ENCODE peak calls at places on chromosome 7, in seven cellular contexts. One of them, this sample, is unnamed.

GRCh38 chr7:152553671-152554317 is 118.0 kb upstream of the KMT2C start:
- DNase-seq in CD8-positive, alpha-beta memory T cell: no peak
- DNase-seq in HepG2: no peak
- DNase-seq in CD4-positive, alpha-beta T cell: no peak
- DNase-seq in A549: no peak
- DNase-seq in tibial artery: no peak
- DNase-seq in SK-N-MC: no peak
- DNase-seq in this sample: no peak

GRCh38 chr7:50731703-50732582 is 50.8 kb downstream of the GRB10 start:
- DNase-seq in CD8-positive, alpha-beta memory T cell: no peak
- DNase-seq in HepG2: no peak
- DNase-seq in CD4-positive, alpha-beta T cell: no peak
- DNase-seq in A549: no peak
- DNase-seq in tibial artery: no peak
- DNase-seq in SK-N-MC: no peak
- DNase-seq in this sample: no peak

GRCh38 chr7:106346678-106347217 is 62.0 kb upstream of the NAMPT start:
- DNase-seq in CD8-positive, alpha-beta memory T cell: peak; percentile 4
- DNase-seq in HepG2: no peak
- DNase-seq in CD4-positive, alpha-beta T cell: no peak
- DNase-seq in A549: peak; percentile 75
- DNase-seq in tibial artery: no peak
- DNase-seq in SK-N-MC: peak; percentile 50
- DNase-seq in this sample: no peak

GRCh38 chr7:99011706-99012404 is 132.1 kb downstream of the SMURF1 start:
- DNase-seq in CD8-positive, alpha-beta memory T cell: no peak
- DNase-seq in HepG2: no peak
- DNase-seq in CD4-positive, alpha-beta T cell: no peak
- DNase-seq in A549: no peak
- DNase-seq in tibial artery: peak; percentile 62
- DNase-seq in SK-N-MC: no peak
- DNase-seq in this sample: no peak

GRCh38 chr7:66110861-66111260 is 3.8 kb upstream of the CRCP start:
- DNase-seq in CD8-positive, alpha-beta memory T cell: no peak
- DNase-seq in HepG2: peak; percentile 48
- DNase-seq in CD4-positive, alpha-beta T cell: no peak
- DNase-seq in A549: peak; percentile 68
- DNase-seq in tibial artery: peak; percentile 33
- DNase-seq in SK-N-MC: no peak
- DNase-seq in this sample: no peak

GRCh38 chr7:73463260-73463659 is 29.7 kb downstream of the FZD9 start:
- DNase-seq in CD8-positive, alpha-beta memory T cell: no peak
- DNase-seq in HepG2: no peak
- DNase-seq in CD4-positive, alpha-beta T cell: no peak
- DNase-seq in A549: no peak
- DNase-seq in tibial artery: no peak
- DNase-seq in SK-N-MC: no peak
- DNase-seq in this sample: no peak

GRCh38 chr7:94969434-94970084 is 62.2 kb downstream of the PPP1R9A start:
- DNase-seq in CD8-positive, alpha-beta memory T cell: no peak
- DNase-seq in HepG2: peak; percentile 77
- DNase-seq in CD4-positive, alpha-beta T cell: no peak
- DNase-seq in A549: peak; percentile 56
- DNase-seq in tibial artery: no peak
- DNase-seq in SK-N-MC: no peak
- DNase-seq in this sample: no peak

GRCh38 chr7:69937097-69937496 is 338.8 kb downstream of the AUTS2 start:
- DNase-seq in CD8-positive, alpha-beta memory T cell: no peak
- DNase-seq in HepG2: no peak
- DNase-seq in CD4-positive, alpha-beta T cell: no peak
- DNase-seq in A549: no peak
- DNase-seq in tibial artery: no peak
- DNase-seq in SK-N-MC: no peak
- DNase-seq in this sample: no peak

GRCh38 chr7:21261627-21262564 is 166.0 kb upstream of the SP4 start:
- DNase-seq in CD8-positive, alpha-beta memory T cell: peak; percentile 24
- DNase-seq in HepG2: peak; percentile 32
- DNase-seq in CD4-positive, alpha-beta T cell: peak; percentile 19
- DNase-seq in A549: peak; percentile 48
- DNase-seq in tibial artery: no peak
- DNase-seq in SK-N-MC: no peak
- DNase-seq in this sample: no peak

GRCh38 chr7:137276194-137276593 is 67.3 kb downstream of the PTN start:
- DNase-seq in CD8-positive, alpha-beta memory T cell: no peak
- DNase-seq in HepG2: no peak
- DNase-seq in CD4-positive, alpha-beta T cell: no peak
- DNase-seq in A549: no peak
- DNase-seq in tibial artery: no peak
- DNase-seq in SK-N-MC: no peak
- DNase-seq in this sample: no peak

GRCh38 chr7:76262683-76263402 is 39.6 kb upstream of the HSPB1 start:
- DNase-seq in CD8-positive, alpha-beta memory T cell: no peak
- DNase-seq in HepG2: peak; percentile 68
- DNase-seq in CD4-positive, alpha-beta T cell: no peak
- DNase-seq in A549: peak; percentile 85
- DNase-seq in tibial artery: no peak
- DNase-seq in SK-N-MC: peak; percentile 42
- DNase-seq in this sample: no peak

GRCh38 chr7:153452661-153453060 is 599.5 kb upstream of the DPP6 start:
- DNase-seq in CD8-positive, alpha-beta memory T cell: no peak
- DNase-seq in HepG2: no peak
- DNase-seq in CD4-positive, alpha-beta T cell: no peak
- DNase-seq in A549: no peak
- DNase-seq in tibial artery: no peak
- DNase-seq in SK-N-MC: no peak
- DNase-seq in this sample: no peak

GRCh38 chr7:72230281-72230680 is 181.9 kb downstream of the CALN1 start:
- DNase-seq in CD8-positive, alpha-beta memory T cell: no peak
- DNase-seq in HepG2: no peak
- DNase-seq in CD4-positive, alpha-beta T cell: no peak
- DNase-seq in A549: no peak
- DNase-seq in tibial artery: no peak
- DNase-seq in SK-N-MC: no peak
- DNase-seq in this sample: no peak

GRCh38 chr7:37440738-37441404 is 7.8 kb downstream of the ELMO1 start:
- DNase-seq in CD8-positive, alpha-beta memory T cell: no peak
- DNase-seq in HepG2: no peak
- DNase-seq in CD4-positive, alpha-beta T cell: peak; percentile 11
- DNase-seq in A549: no peak
- DNase-seq in tibial artery: no peak
- DNase-seq in SK-N-MC: no peak
- DNase-seq in this sample: no peak

GRCh38 chr7:134371536-134371935 is 54.8 kb upstream of the SLC35B4 start:
- DNase-seq in CD8-positive, alpha-beta memory T cell: no peak
- DNase-seq in HepG2: no peak
- DNase-seq in CD4-positive, alpha-beta T cell: no peak
- DNase-seq in A549: peak; percentile 55
- DNase-seq in tibial artery: no peak
- DNase-seq in SK-N-MC: no peak
- DNase-seq in this sample: no peak

GRCh38 chr7:132417037-132417906 is 159.0 kb downstream of the PLXNA4 start:
- DNase-seq in CD8-positive, alpha-beta memory T cell: no peak
- DNase-seq in HepG2: no peak
- DNase-seq in CD4-positive, alpha-beta T cell: no peak
- DNase-seq in A549: no peak
- DNase-seq in tibial artery: no peak
- DNase-seq in SK-N-MC: no peak
- DNase-seq in this sample: no peak

GRCh38 chr7:74625446-74625845 is 32.1 kb upstream of the GTF2I start:
- DNase-seq in CD8-positive, alpha-beta memory T cell: no peak
- DNase-seq in HepG2: peak; percentile 46
- DNase-seq in CD4-positive, alpha-beta T cell: no peak
- DNase-seq in A549: peak; percentile 53
- DNase-seq in tibial artery: no peak
- DNase-seq in SK-N-MC: peak; percentile 40
- DNase-seq in this sample: no peak

GRCh38 chr7:102322202-102322715 is 34.0 kb downstream of the SPDYE6 start:
- DNase-seq in CD8-positive, alpha-beta memory T cell: no peak
- DNase-seq in HepG2: no peak
- DNase-seq in CD4-positive, alpha-beta T cell: no peak
- DNase-seq in A549: no peak
- DNase-seq in tibial artery: peak; percentile 16
- DNase-seq in SK-N-MC: no peak
- DNase-seq in this sample: no peak

GRCh38 chr7:42858570-42858969 is 53.3 kb downstream of the C7orf25 start:
- DNase-seq in CD8-positive, alpha-beta memory T cell: no peak
- DNase-seq in HepG2: no peak
- DNase-seq in CD4-positive, alpha-beta T cell: no peak
- DNase-seq in A549: peak; percentile 8
- DNase-seq in tibial artery: no peak
- DNase-seq in SK-N-MC: no peak
- DNase-seq in this sample: no peak

GRCh38 chr7:22447759-22448158 is 52.2 kb downstream of the STEAP1B start:
- DNase-seq in CD8-positive, alpha-beta memory T cell: no peak
- DNase-seq in HepG2: no peak
- DNase-seq in CD4-positive, alpha-beta T cell: no peak
- DNase-seq in A549: no peak
- DNase-seq in tibial artery: no peak
- DNase-seq in SK-N-MC: no peak
- DNase-seq in this sample: no peak

GRCh38 chr7:139725843-139726484 is 51.8 kb downstream of the HIPK2 start:
- DNase-seq in CD8-positive, alpha-beta memory T cell: no peak
- DNase-seq in HepG2: no peak
- DNase-seq in CD4-positive, alpha-beta T cell: no peak
- DNase-seq in A549: no peak
- DNase-seq in tibial artery: peak; percentile 47
- DNase-seq in SK-N-MC: no peak
- DNase-seq in this sample: no peak

GRCh38 chr7:121485457-121486243 is 89.5 kb upstream of the FAM3C start:
- DNase-seq in CD8-positive, alpha-beta memory T cell: no peak
- DNase-seq in HepG2: no peak
- DNase-seq in CD4-positive, alpha-beta T cell: no peak
- DNase-seq in A549: no peak
- DNase-seq in tibial artery: no peak
- DNase-seq in SK-N-MC: no peak
- DNase-seq in this sample: no peak

GRCh38 chr7:20744913-20745587 is 41.6 kb downstream of the SP8 start:
- DNase-seq in CD8-positive, alpha-beta memory T cell: no peak
- DNase-seq in HepG2: no peak
- DNase-seq in CD4-positive, alpha-beta T cell: no peak
- DNase-seq in A549: peak; percentile 50
- DNase-seq in tibial artery: no peak
- DNase-seq in SK-N-MC: no peak
- DNase-seq in this sample: no peak

GRCh38 chr7:16668049-16668858 is 22.3 kb downstream of the BZW2 start:
- DNase-seq in CD8-positive, alpha-beta memory T cell: no peak
- DNase-seq in HepG2: peak; percentile 10
- DNase-seq in CD4-positive, alpha-beta T cell: no peak
- DNase-seq in A549: peak; percentile 96
- DNase-seq in tibial artery: peak; percentile 81
- DNase-seq in SK-N-MC: no peak
- DNase-seq in this sample: no peak

GRCh38 chr7:93973134-93973533 is 31.0 kb downstream of the BET1 start:
- DNase-seq in CD8-positive, alpha-beta memory T cell: no peak
- DNase-seq in HepG2: no peak
- DNase-seq in CD4-positive, alpha-beta T cell: no peak
- DNase-seq in A549: no peak
- DNase-seq in tibial artery: no peak
- DNase-seq in SK-N-MC: no peak
- DNase-seq in this sample: no peak

GRCh38 chr7:117124585-117125220 is 171.4 kb downstream of the ST7 start:
- DNase-seq in CD8-positive, alpha-beta memory T cell: peak; percentile 11
- DNase-seq in HepG2: peak; percentile 95
- DNase-seq in CD4-positive, alpha-beta T cell: peak; percentile 5
- DNase-seq in A549: peak; percentile 86
- DNase-seq in tibial artery: peak; percentile 86
- DNase-seq in SK-N-MC: no peak
- DNase-seq in this sample: no peak
- H3K27ac ChIP-seq in CD8-positive, alpha-beta memory T cell: no peak overlapping the region
- H3K27ac ChIP-seq in HepG2: no peak overlapping the region
- H3K27ac ChIP-seq in CD4-positive, alpha-beta T cell: no peak overlapping the region
- H3K27ac ChIP-seq in A549: no peak overlapping the region
- H3K27ac ChIP-seq in tibial artery: peak overlapping the region; percentile 34
- H3K27ac ChIP-seq in SK-N-MC: no peak overlapping the region
- H3K27ac ChIP-seq in this sample: no peak overlapping the region

DNA sequence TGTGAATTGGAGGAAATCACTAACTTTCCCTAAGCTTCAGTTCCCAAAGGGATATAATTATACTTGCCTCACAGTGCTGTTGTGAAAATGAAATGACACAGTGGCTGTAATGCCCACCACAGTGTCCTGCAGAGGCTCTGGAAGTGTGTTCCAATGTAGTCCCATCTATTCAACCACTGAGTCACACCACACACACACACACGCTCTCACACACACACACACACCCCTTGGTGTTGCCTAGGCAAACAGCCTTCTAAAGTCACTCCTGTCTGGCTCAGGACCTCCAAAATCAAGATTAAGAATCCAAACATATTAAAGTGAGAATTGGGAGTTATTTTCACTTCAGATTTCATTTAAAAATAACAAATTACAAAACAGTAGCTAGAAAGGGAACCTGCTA is 73.3 kb downstream of the NRCAM start:
- DNase-seq in CD8-positive, alpha-beta memory T cell: no peak
- DNase-seq in HepG2: no peak
- DNase-seq in CD4-positive, alpha-beta T cell: no peak
- DNase-seq in A549: no peak
- DNase-seq in tibial artery: no peak
- DNase-seq in SK-N-MC: no peak
- DNase-seq in this sample: no peak
- H3K27ac ChIP-seq in CD8-positive, alpha-beta memory T cell: no peak overlapping the region
- H3K27ac ChIP-seq in HepG2: no peak overlapping the region
- H3K27ac ChIP-seq in CD4-positive, alpha-beta T cell: no peak overlapping the region
- H3K27ac ChIP-seq in A549: no peak overlapping the region
- H3K27ac ChIP-seq in tibial artery: no peak overlapping the region
- H3K27ac ChIP-seq in SK-N-MC: no peak overlapping the region
- H3K27ac ChIP-seq in this sample: no peak overlapping the region

DNA sequence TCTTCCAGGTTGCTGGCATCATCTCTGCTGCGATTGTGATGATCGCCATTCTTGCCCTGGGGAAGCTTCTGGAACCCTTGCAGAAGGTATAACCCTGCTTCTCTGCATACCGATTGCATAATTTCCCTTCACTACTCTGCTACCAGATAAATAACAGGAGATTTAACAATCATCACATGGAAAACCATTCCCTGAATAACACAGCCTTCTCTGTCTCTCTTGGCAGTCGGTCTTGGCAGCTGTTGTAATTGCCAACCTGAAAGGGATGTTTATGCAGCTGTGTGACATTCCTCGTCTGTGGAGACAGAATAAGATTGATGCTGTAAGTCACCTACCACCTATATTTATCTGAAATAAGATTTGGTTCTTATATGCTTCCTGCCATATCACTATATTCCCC is 33.8 kb downstream of the SLC26A4 start:
- DNase-seq in CD8-positive, alpha-beta memory T cell: no peak
- DNase-seq in HepG2: no peak
- DNase-seq in CD4-positive, alpha-beta T cell: no peak
- DNase-seq in A549: no peak
- DNase-seq in tibial artery: no peak
- DNase-seq in SK-N-MC: no peak
- DNase-seq in this sample: no peak
- H3K27ac ChIP-seq in CD8-positive, alpha-beta memory T cell: no peak overlapping the region
- H3K27ac ChIP-seq in HepG2: no peak overlapping the region
- H3K27ac ChIP-seq in CD4-positive, alpha-beta T cell: no peak overlapping the region
- H3K27ac ChIP-seq in A549: no peak overlapping the region
- H3K27ac ChIP-seq in tibial artery: no peak overlapping the region
- H3K27ac ChIP-seq in SK-N-MC: no peak overlapping the region
- H3K27ac ChIP-seq in this sample: no peak overlapping the region

DNA sequence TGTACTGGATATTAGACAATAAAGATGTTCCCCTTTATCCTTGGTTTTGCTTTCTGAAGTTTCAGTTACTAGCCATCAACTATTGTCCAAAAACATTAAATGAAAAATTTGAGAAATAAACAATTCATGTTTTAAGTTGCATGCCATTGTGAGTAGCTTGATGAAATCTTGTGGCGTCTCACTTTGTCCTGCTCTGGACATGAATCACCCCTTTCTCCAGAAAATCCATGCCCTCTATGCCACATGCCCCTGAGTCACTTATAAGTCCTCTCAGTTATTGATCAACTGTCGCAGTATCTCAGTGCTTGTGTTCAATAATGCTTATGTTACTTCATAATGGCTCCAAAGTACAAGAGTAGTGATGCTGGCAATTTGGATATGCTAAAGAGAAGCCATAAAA is 207.9 kb upstream of the FERD3L start:
- DNase-seq in CD8-positive, alpha-beta memory T cell: no peak
- DNase-seq in HepG2: no peak
- DNase-seq in CD4-positive, alpha-beta T cell: no peak
- DNase-seq in A549: no peak
- DNase-seq in tibial artery: no peak
- DNase-seq in SK-N-MC: no peak
- DNase-seq in this sample: no peak
- H3K27ac ChIP-seq in CD8-positive, alpha-beta memory T cell: no peak overlapping the region
- H3K27ac ChIP-seq in HepG2: no peak overlapping the region
- H3K27ac ChIP-seq in CD4-positive, alpha-beta T cell: no peak overlapping the region
- H3K27ac ChIP-seq in A549: no peak overlapping the region
- H3K27ac ChIP-seq in tibial artery: no peak overlapping the region
- H3K27ac ChIP-seq in SK-N-MC: no peak overlapping the region
- H3K27ac ChIP-seq in this sample: no peak overlapping the region

This sample was measured in substantia nigra.